ENCODE peak calls at places on chromosomes 16 and 17, in seven cellular contexts. J is HCT116, H is uterus, Z is tibial nerve, W is GM12892, G is body of pancreas, X is ovary. K is an unnamed sample.

GRCh38 chr16:78894872-78895271 is 705.7 kb downstream of the MAF start:
- DNase-seq in Z (no peak), W (no peak), J (no peak), G (peak; percentile 14), X (no peak), H (no peak), K (no peak)

GRCh38 chr17:83189673-83190385 is 110.4 kb downstream of the METRNL start:
- DNase-seq in J (no peak), X (peak; percentile 73), Z (peak; percentile 71), G (peak; percentile 5), H (peak; percentile 24), W (no peak), K (no peak)

GRCh38 chr17:49414271-49414621 is 436 bp downstream of the PHB1 start:
- DNase-seq in W (no peak), J (no peak), Z (no peak), G (no peak), X (no peak), H (no peak), K (no peak)

GRCh38 chr17:58303981-58304734 is 23.4 kb upstream of the MPO start:
- DNase-seq in W (peak; percentile 93), X (no peak), Z (no peak), H (peak; percentile 18), J (peak; percentile 62), G (peak; percentile 52), K (peak; percentile 95)

GRCh38 chr17:22694362-22695227 is 1002.3 kb downstream of the KCNJ18 start:
- DNase-seq in H (no peak), X (no peak), W (no peak), J (no peak), G (no peak), Z (no peak), K (no peak)

GRCh38 chr17:39175695-39176093 is 9.7 kb upstream of the ARL5C start:
- DNase-seq in X (no peak), W (no peak), Z (no peak), G (no peak), H (no peak), J (no peak), K (no peak)

GRCh38 chr17:8803531-8804416 is 4.6 kb upstream of the MFSD6L start:
- DNase-seq in X (no peak), J (no peak), G (no peak), H (no peak), Z (no peak), W (no peak), K (no peak)

GRCh38 chr16:89456412-89456811 is 33.9 kb downstream of the ANKRD11 start:
- DNase-seq in W (no peak), Z (no peak), X (no peak), G (no peak), J (no peak), H (no peak), K (no peak)

GRCh38 chr17:57035971-57036481 is 49.0 kb upstream of the AKAP1 start:
- DNase-seq in Z (no peak), H (no peak), X (no peak), W (no peak), G (peak; percentile 79), J (no peak), K (no peak)

GRCh38 chr16:14549789-14550153 is 80.3 kb downstream of the PARN start:
- DNase-seq in G (peak; percentile 55), H (no peak), Z (no peak), W (no peak), J (no peak), X (no peak), K (no peak)

GRCh38 chr17:82232876-82233785 is 4.3 kb downstream of the SLC16A3 start:
- DNase-seq in H (no peak), J (no peak), G (no peak), Z (no peak), W (no peak), X (peak; percentile 24), K (no peak)

GRCh38 chr17:29645516-29646051 is 22.9 kb upstream of the CORO6 start:
- DNase-seq in G (no peak), H (peak; percentile 83), Z (peak; percentile 82), W (no peak), X (peak; percentile 87), J (no peak), K (no peak)

GRCh38 chr17:57499648-57500049 is 243.3 kb downstream of the MSI2 start:
- DNase-seq in W (no peak), G (no peak), J (no peak), X (no peak), H (no peak), Z (no peak), K (no peak)

GRCh38 chr17:48551206-48551597 is 6.3 kb upstream of the HOXB2 start:
- DNase-seq in Z (no peak), W (no peak), G (no peak), J (no peak), X (no peak), H (no peak), K (no peak)

GRCh38 chr17:48756816-48757215 is 28.3 kb upstream of the HOXB13 start:
- DNase-seq in G (no peak), W (no peak), Z (no peak), J (no peak), X (no peak), H (no peak), K (no peak)

GRCh38 chr16:31487720-31488629 is 5.1 kb downstream of the SLC5A2 start:
- DNase-seq in W (peak; percentile 71), H (peak; percentile 56), G (peak; percentile 55), X (no peak), Z (no peak), J (no peak), K (no peak)

GRCh38 chr16:1533443-1533951 is at the start of gene TMEM204:
- DNase-seq in G (peak; percentile 34), H (peak; percentile 77), W (no peak), J (no peak), X (peak; percentile 66), Z (peak; percentile 53), K (no peak)

GRCh38 chr16:23835390-23836077 is at the start of gene PRKCB:
- DNase-seq in H (peak; percentile 47), X (peak; percentile 16), J (no peak), W (peak; percentile 93), G (peak; percentile 20), Z (peak; percentile 47), K (no peak)

DNA sequence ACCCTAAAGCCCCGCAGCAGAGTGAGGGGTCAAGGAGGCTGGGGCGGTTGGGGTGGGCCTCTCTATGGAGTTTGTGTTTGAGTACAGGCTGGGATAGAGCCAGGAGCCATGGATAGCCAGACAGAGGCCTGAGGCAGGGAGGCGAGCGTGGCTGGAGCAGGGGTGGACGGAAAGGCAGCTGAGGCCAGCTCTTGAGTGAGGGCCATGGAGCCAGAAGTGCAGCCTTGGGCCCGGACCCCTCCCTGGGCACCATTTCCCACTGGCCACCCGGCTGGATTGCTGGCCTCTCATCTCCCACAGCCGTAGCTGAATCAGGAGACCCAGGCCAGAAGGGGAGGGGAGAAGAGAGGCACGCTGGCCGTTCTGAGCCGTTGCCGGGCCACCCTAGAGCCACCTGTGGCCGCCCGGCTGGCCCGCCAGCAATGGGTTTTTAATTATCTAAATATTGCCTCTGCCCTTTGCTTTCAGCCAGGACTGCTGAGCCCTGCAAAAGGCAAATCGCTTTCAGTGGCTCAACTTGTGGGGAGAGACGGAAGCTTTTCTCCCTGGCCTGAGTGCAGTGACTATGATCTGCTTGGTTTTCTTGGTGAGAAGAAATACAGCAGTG is 75.2 kb upstream of the GSE1 start:
- DNase-seq in X (no peak), W (no peak), G (no peak), H (no peak), J (no peak), Z (no peak), K (no peak)
- TF ChIP-seq POLR2A in X (no peak), W (no peak), G (no peak), H (no peak), J (no peak), Z (no peak), K (no peak)

DNA sequence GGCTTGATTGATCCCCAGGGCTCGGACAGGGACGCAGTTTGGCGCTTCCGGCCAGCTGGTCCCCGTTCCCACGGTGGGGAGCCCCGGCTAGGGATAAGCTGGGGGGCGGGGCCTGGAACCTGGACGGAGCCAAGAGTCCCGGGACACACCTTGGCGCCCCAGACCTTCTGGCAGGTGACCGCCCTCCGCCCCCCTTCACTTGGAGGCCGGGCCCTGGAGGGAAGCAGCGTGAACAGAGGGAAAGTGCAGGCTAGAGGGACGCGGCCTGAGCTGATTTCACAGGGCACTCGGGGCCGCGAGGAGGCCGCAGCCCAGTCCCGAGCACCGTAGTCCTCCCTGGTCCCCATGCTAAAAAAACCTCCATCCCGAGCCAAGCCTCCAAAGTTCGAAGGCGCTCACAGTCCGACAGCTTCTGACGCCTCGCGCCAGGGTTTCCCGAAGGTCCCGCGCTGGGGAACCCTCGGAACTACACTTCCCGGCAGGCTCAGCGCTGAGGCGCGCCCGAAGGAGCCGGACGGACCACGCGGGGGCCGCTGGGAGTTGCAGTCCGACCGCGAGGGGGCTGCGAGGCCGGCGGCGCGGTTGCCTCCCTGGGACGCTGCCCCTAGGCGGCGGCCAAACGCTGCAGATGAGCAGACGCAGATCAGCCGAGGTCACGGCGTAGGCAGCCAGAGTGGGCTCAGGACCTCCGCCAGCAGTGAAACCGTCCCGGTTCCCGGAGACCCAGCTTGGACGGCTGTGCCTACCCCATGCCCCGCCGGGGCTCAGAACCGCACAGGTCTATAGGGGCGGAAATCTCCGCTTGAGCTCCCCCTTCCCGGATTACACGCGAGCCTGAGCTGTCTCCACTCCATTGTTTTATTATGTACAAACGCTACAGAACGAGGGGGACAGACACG is at the start of gene TBX6:
- DNase-seq in J (peak; percentile 74), W (peak; percentile 92), X (peak; percentile 91), H (peak; percentile 93), G (peak; percentile 92), Z (peak; percentile 80), K (no peak)
- TF ChIP-seq POLR2A in J (peak; percentile 4), W (peak; percentile 49), X (no peak), H (peak; percentile 52), G (peak; percentile 52), Z (peak; percentile 19), K (no peak)

GRCh38 chr16:87178977-87179376 is 138.2 kb downstream of the C16orf95 start:
- DNase-seq in G (no peak), Z (no peak), X (peak; percentile 45), W (no peak), H (peak; percentile 18), J (no peak), K (peak; percentile 79)
- TF ChIP-seq POLR2A in G (no peak), Z (no peak), X (no peak), W (no peak), H (no peak), J (no peak), K (no peak)

DNA sequence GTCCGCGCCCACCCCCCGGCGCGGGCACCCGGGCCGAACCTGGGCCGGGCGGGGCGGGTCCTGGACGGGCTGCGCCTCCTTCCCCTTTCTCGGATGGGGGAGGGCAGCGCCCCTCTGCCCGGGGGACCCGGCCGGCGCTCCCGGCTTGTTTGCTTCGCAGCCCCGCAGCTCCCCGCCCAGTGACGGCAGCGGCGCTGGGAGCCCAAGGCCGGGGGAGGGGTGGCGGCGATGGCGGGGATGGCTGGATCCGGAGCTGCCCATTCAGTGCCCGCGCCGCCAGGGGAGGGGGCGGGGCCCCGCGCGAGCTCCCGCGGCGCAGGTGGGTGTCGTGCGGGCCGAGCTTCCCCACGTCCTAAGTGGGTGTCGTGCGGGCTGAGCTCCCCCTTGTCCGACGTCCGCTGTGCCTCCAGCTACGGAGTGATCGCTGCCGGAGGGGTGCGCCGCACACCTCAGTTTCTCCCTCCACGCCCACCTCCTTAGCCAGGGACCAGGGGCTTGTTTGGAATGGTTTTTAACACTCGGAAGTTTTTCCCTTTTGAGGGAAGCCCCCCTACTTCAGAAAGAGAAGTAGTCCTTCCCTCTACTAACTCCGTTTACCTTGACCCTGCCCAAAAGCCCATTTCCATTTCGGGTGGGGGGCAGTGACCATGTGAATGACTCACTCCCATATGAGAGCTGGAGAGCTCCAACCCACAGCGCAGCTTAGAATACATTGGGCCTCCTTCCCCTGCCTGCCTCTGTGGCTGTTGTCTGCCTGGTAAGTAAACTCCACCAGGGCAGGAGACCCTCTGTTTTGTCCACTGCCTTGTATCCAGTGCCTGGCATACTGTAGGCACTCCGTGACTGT is 733 bp downstream of the SGSM2 start:
- DNase-seq in J (no peak), Z (no peak), X (peak; percentile 72), G (peak; percentile 65), W (peak; percentile 72), H (peak; percentile 63), K (peak; percentile 69)
- TF ChIP-seq POLR2A in J (no peak), Z (peak; percentile 29), X (no peak), G (peak; percentile 37), W (no peak), H (no peak), K (no peak)